ENCODE peak calls at places on chromosomes 4 and X, in five cellular contexts. U is OCI-LY7, V is fibroblast of lung, A is A549, S is GM23248. X is an unnamed sample. For H3K4me1, the result is how much of the 10 kb centered on the place peaks cover.

GRCh38 chr4:185275501-185275900 is 66.1 kb downstream of the SNX25 start:
- DNase-seq in U (no peak), V (peak), A (no peak), S (peak), X (no peak)

GRCh38 chr4:138297743-138298405 is 55.7 kb upstream of the SLC7A11 start:
- DNase-seq in U (no peak), V (no peak), A (no peak), S (no peak), X (no peak)

GRCh38 chr4:6461301-6462165 is 10.9 kb downstream of the PPP2R2C start:
- DNase-seq in U (no peak), V (no peak), A (no peak), S (no peak), X (no peak)

GRCh38 chrX:133490955-133491354 is 75.7 kb upstream of the GPC4 start:
- DNase-seq in U (no peak), V (no peak), A (no peak), S (no peak), X (no peak)

GRCh38 chrX:103828529-103828928 is 3.5 kb downstream of the RAB9B start:
- DNase-seq in U (no peak), V (no peak), A (no peak), S (no peak), X (no peak)

GRCh38 chr4:22384154-22384553 is 131.7 kb downstream of the ADGRA3 start:
- DNase-seq in U (no peak), V (no peak), A (no peak), S (no peak), X (no peak)

GRCh38 chr4:150518559-150518958 is 63.4 kb upstream of the MAB21L2 start:
- DNase-seq in U (no peak), V (peak), A (peak), S (peak), X (no peak)

GRCh38 chr4:25531272-25531671 is 124.4 kb upstream of the SLC34A2 start:
- DNase-seq in U (no peak), V (no peak), A (no peak), S (peak), X (no peak)

GRCh38 chrX:149472620-149473019 is 32.5 kb downstream of the IDS start:
- DNase-seq in U (no peak), V (no peak), A (no peak), S (peak), X (no peak)

GRCh38 chr4:109315818-109316217 is 13.4 kb upstream of the COL25A1 start:
- DNase-seq in U (no peak), V (no peak), A (no peak), S (peak), X (no peak)

GRCh38 chr4:88320780-88321373 is 36.5 kb upstream of the PPM1K start:
- DNase-seq in U (peak), V (peak), A (peak), S (peak), X (peak)

GRCh38 chrX:68409154-68409553 is 24.1 kb downstream of the OPHN1 start:
- DNase-seq in U (no peak), V (no peak), A (no peak), S (no peak), X (no peak)

GRCh38 chr4:88823058-88823919 is 125.7 kb upstream of the NAP1L5 start:
- DNase-seq in U (no peak), V (peak), A (peak), S (peak), X (peak)

GRCh38 chr4:55768291-55768690 is 51.3 kb upstream of the EXOC1L start:
- DNase-seq in U (no peak), V (peak), A (peak), S (peak), X (no peak)

GRCh38 chr4:89598602-89599001 is 238.4 kb downstream of the SNCA start:
- DNase-seq in U (peak), V (peak), A (peak), S (peak), X (peak)

GRCh38 chr4:8103991-8104390 is 54.6 kb downstream of the ABLIM2 start:
- DNase-seq in U (no peak), V (no peak), A (no peak), S (no peak), X (no peak)

GRCh38 chrX:45803383-45803921 is 602.8 kb upstream of the DIPK2B start:
- DNase-seq in U (no peak), V (peak), A (peak), S (peak), X (no peak)

GRCh38 chrX:45801554-45801953 is 600.9 kb upstream of the DIPK2B start:
- DNase-seq in U (peak), V (peak), A (peak), S (peak), X (peak)

GRCh38 chrX:45811307-45811706 is 610.6 kb upstream of the DIPK2B start:
- DNase-seq in U (no peak), V (no peak), A (no peak), S (no peak), X (no peak)

GRCh38 chrX:45807572-45808425 is 607.1 kb upstream of the DIPK2B start:
- DNase-seq in U (no peak), V (peak), A (peak), S (peak), X (peak)

DNA sequence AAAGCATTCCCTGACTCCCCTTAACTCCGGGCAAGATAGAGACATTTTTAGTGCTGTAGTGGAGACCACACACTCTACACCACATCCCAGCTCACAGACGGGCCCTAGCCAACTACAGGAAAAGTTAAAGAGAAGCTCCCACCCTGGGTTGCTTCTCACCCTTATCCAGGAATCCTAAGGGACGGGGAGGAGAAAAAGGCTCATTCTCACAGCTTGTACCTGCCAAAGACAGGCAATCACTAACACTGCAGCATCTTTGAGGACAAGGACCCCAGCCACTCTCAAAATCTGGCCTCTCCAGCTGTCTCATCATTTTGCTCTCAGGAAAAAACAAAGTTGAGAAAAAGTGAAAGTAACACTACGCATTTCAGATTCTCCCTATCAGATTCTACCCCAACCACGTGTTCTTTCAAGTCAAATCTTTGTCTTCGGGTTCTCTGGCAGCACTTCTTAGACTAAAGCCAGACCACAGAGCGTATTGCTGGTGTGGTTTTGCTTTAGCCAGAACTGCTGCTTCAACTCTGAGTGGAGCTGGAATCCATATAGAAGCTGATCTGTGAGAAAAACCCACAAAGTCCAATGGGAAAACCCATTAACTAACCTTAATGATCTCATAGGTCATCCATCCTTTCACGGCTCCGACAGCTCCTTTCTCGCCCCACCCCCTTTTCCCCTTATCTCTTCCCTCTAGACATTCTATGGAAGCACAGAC is 605.9 kb upstream of the DIPK2B start:
- DNase-seq in U (no peak), V (peak), A (peak), S (peak), X (peak)
- H3K4me1 ChIP-seq in U (under half), V (under half), A (half or more), S (half or more), X (under half)

DNA sequence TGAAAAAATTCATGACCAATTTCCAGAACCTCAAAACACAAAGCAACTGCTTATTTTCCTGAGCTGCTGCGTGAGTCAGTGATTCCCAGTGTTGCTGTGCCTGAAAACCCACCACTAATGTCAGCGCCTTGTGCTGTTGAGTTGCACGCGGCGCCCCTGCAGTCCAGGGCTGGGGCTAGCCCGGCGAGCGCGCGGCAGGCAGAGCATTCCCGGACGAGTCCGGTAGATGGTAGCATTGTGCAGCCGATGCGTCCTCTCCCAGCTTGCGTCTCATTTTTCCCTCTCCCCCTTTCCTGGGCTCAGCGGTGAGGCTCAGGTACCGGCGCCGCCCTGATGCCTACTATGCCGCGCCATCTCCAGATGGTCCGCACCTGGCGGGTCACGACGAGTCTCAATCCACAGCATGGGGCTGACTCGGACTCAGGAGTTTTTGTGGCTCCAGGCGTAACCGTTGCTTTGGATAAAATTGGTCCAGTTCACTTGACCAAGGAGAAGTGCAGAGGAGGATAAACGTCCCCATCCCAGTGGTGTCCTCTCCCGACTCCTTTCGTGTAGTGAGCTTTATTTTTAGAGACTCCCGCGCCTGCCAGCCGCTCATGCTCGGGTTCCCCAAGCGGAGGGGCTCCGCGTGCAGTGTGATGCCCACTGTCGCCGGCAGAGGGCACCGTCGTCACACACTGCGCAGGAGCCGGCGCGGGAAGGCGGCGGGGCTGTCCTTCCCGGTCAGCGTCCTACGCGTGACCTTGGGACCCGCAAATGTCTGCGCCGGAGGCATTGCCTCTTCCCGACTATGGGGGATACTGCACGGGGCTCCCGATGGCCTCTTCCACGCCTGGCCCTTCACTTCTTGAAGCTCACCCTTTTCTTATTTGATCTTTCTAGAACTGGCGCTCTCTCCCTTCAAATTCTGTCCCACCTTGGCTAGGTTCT is 53.6 kb upstream of the IGFBP7 start:
- DNase-seq in U (peak), V (peak), A (peak), S (peak), X (peak)
- H3K4me3 ChIP-seq in U (peak), V (peak), A (peak), S (peak), X (peak)

GRCh38 chr4:41658106-41658505 is 90.4 kb downstream of the PHOX2B start:
- DNase-seq in U (no peak), V (no peak), A (peak), S (no peak), X (no peak)
- H3K27ac ChIP-seq in U (no peak), V (no peak), A (peak), S (no peak), X (no peak)

GRCh38 chr4:174281182-174281737 is 2.2 kb downstream of the FBXO8 start:
- DNase-seq in U (no peak), V (no peak), A (no peak), S (no peak), X (no peak)
- H3K4me1 ChIP-seq in U (under half), V (under half), A (under half), S (under half), X (under half)

DNA sequence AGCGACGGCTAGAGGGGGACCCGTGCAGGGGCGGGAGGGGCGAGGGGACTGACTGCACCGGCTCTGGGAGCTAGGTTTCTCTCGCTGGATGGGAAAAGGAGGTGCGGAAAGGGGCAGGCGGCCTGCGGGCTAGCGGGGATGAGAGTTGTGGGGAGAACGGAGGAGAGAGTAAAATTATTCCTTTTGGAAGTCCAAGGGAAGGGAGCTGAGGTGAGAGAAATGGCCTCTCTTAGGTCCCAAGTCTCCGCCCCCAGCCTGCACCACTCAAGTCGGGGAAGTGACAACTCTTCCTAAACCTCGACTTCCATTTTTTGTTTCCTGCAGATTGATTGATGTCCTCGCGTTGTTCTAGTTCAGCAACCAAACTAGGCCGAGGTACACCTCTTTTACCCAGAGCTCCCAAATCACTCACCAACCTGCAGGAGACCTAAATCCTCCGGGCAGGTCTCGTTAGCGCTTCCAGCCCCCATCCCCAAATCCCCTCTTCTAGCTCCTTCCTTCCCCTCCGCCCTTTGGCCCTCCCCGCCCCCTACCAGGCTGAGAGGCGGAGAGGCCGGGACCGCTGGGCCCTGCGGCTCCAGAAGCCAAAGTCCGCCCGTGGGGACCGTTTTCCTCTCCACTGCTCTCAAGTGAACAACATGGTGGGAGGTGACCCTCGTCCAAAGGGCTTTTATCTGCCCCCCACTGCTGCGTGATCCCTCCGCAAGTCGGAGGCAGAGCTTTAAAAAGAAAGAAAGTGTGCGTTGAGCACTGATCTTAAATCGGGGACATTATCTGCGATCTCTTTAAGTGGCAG is 7.3 kb downstream of the PITX2 start:
- DNase-seq in U (no peak), V (no peak), A (no peak), S (no peak), X (no peak)
- H3K4me3 ChIP-seq in U (no peak), V (no peak), A (no peak), S (no peak), X (no peak)

DNA sequence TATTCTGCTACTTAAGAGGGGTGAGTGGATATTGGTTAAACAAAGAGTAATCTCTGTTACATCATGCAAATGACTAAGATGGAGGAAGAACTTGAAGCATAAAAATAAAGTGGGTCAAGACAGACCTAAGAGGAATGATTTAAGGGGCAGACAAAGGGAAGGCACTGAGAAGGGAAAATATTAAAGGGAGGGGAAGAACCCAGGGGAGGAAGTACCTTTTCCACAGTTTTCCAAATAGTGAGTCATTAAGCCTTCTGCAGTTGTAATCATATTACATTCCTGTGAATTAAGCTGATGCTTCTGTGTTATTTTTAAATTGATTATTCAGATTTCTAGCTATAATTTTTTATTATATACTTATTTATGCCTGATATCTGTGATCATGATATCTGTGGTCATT is 253.3 kb downstream of the CENPC start:
- DNase-seq in U (no peak), V (no peak), A (no peak), S (no peak), X (no peak)
- H3K27ac ChIP-seq in U (no peak), V (no peak), A (no peak), S (no peak), X (no peak)

DNA sequence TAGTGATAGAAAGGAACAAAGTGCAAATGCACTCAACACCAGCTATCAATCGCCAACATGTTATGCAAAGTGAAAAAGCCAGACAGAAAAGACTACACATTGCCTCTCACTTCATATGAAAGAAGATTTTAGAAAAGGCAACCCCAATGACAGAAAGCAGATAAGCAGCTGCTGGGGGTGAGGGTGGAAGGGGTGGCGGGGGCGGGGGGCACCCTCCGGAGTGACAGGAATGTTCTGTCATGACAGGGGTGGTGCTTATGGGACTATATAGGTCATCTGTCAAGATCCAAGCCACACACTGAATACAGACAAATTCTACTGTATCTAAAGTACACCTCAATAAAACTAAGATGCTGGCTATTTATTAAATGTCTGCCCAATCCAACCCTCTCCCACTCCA is 10.7 kb downstream of the WDR1 start:
- DNase-seq in U (no peak), V (no peak), A (no peak), S (no peak), X (no peak)
- H3K4me1 ChIP-seq in U (under half), V (under half), A (half or more), S (half or more), X (half or more)

GRCh38 chrX:7318661-7319060 is 170.7 kb upstream of the PUDP start:
- DNase-seq in U (no peak), V (no peak), A (peak), S (no peak), X (no peak)
- H3K4me3 ChIP-seq in U (no peak), V (no peak), A (no peak), S (no peak), X (no peak)